ENCODE peak calls at places on chromosome 14, in ten cellular contexts. C is RWPE2; J is CD4-positive, CD25-positive, alpha-beta regulatory T cell; L is Karpas-422; G is endothelial cell of umbilical vein; W is right cardiac atrium; Y is IMR-90; F is CD4-positive, alpha-beta T cell; B is adrenal gland; M is psoas muscle. Z is an unnamed sample.

GRCh38 chr14:48274826-48275225 is 599.4 kb upstream of the MDGA2 start:
- DNase-seq in C (no peak), J (no peak), L (no peak), G (no peak), W (no peak), Y (no peak), F (no peak), B (no peak), M (no peak), Z (no peak)

GRCh38 chr14:93160353-93160801 is 24.3 kb downstream of the MOAP1 start:
- DNase-seq in C (no peak), J (peak; percentile 23), L (peak; percentile 65), G (no peak), W (no peak), Y (no peak), F (no peak), B (no peak), M (no peak), Z (no peak)

GRCh38 chr14:103078420-103078749 is 5.6 kb upstream of the LBHD2 start:
- DNase-seq in C (peak; percentile 86), J (peak; percentile 84), L (peak; percentile 95), G (peak; percentile 69), W (peak; percentile 84), Y (peak; percentile 76), F (peak; percentile 72), B (peak; percentile 87), M (peak; percentile 87), Z (peak; percentile 65)

GRCh38 chr14:75220097-75220496 is 43.7 kb upstream of the TMED10 start:
- DNase-seq in C (no peak), J (no peak), L (no peak), G (no peak), W (no peak), Y (no peak), F (no peak), B (no peak), M (no peak), Z (no peak)

GRCh38 chr14:72618424-72618823 is 275.5 kb downstream of the DPF3 start:
- DNase-seq in C (no peak), J (no peak), L (no peak), G (no peak), W (no peak), Y (no peak), F (no peak), B (no peak), M (no peak), Z (no peak)

GRCh38 chr14:62462996-62463395 is 582.3 kb downstream of the KCNH5 start:
- DNase-seq in C (no peak), J (no peak), L (no peak), G (no peak), W (no peak), Y (no peak), F (no peak), B (no peak), M (no peak), Z (no peak)

GRCh38 chr14:68308695-68309094 is 484.2 kb downstream of the ZFP36L1 start:
- DNase-seq in C (no peak), J (no peak), L (no peak), G (no peak), W (no peak), Y (no peak), F (no peak), B (no peak), M (no peak), Z (no peak)

GRCh38 chr14:100773331-100774163 is 46.9 kb downstream of the DLK1 start:
- DNase-seq in C (peak; percentile 64), J (no peak), L (no peak), G (no peak), W (no peak), Y (no peak), F (no peak), B (no peak), M (peak; percentile 40), Z (no peak)

GRCh38 chr14:105888784-105889665 is 362.6 kb downstream of the TMEM121 start:
- DNase-seq in C (peak; percentile 38), J (no peak), L (no peak), G (no peak), W (peak; percentile 1), Y (no peak), F (no peak), B (no peak), M (no peak), Z (no peak)
- H3K9me3 ChIP-seq in C (no peaks in the 10 kb centered on the region), J (no peaks in the 10 kb centered on the region), L (no peaks in the 10 kb centered on the region), G (no peaks in the 10 kb centered on the region), W (no peaks in the 10 kb centered on the region), Y (peaks cover 36% of the 10 kb centered on the region), F (no peaks in the 10 kb centered on the region), B (no peaks in the 10 kb centered on the region), M (no peaks in the 10 kb centered on the region), Z (no peaks in the 10 kb centered on the region)

GRCh38 chr14:35218963-35219362 is 73.2 kb upstream of the PSMA6 start:
- DNase-seq in C (no peak), J (no peak), L (no peak), G (no peak), W (no peak), Y (no peak), F (no peak), B (no peak), M (no peak), Z (no peak)

GRCh38 chr14:35221462-35221861 is 70.7 kb upstream of the PSMA6 start:
- DNase-seq in C (no peak), J (no peak), L (no peak), G (no peak), W (no peak), Y (peak; percentile 16), F (no peak), B (no peak), M (no peak), Z (no peak)

GRCh38 chr14:35222324-35222723 is 69.9 kb upstream of the PSMA6 start:
- DNase-seq in C (no peak), J (no peak), L (no peak), G (no peak), W (no peak), Y (no peak), F (no peak), B (no peak), M (no peak), Z (no peak)

GRCh38 chr14:35220920-35221319 is 71.3 kb upstream of the PSMA6 start:
- DNase-seq in C (no peak), J (no peak), L (peak; percentile 55), G (no peak), W (no peak), Y (no peak), F (no peak), B (no peak), M (no peak), Z (no peak)

GRCh38 chr14:35220027-35220676 is 72.0 kb upstream of the PSMA6 start:
- DNase-seq in C (no peak), J (no peak), L (no peak), G (no peak), W (no peak), Y (no peak), F (no peak), B (no peak), M (no peak), Z (no peak)
- H3K9me3 ChIP-seq in C (no peaks in the 10 kb centered on the region), J (no peaks in the 10 kb centered on the region), L (no peaks in the 10 kb centered on the region), G (no peaks in the 10 kb centered on the region), W (no peaks in the 10 kb centered on the region), Y (no peaks in the 10 kb centered on the region), F (no peaks in the 10 kb centered on the region), B (no peaks in the 10 kb centered on the region), M (no peaks in the 10 kb centered on the region), Z (no peaks in the 10 kb centered on the region)

DNA sequence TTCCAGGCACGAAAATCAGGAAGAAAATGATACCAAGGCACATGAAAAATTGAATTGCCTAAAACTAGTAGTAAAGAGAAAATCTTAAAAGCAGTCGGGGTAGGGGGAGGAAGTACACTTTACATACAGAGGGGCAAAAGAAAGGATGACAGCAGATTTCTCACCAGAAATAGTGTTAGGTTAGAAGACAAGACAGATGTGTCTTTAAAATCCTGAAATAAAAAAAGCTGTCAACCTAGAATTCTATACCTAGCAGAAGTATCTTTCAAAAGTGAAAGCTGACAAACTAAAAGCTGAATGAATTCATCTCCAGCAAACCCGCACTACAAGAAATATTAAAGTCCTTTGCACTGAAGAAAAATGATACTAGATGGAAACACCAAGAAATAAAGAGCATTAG is 280.4 kb downstream of the FOXN3 start:
- DNase-seq in C (no peak), J (no peak), L (no peak), G (no peak), W (no peak), Y (no peak), F (no peak), B (no peak), M (no peak), Z (no peak)
- H3K9me3 ChIP-seq in C (peaks cover 5% of the 10 kb centered on the region), J (peaks cover 6% of the 10 kb centered on the region), L (no peaks in the 10 kb centered on the region), G (no peaks in the 10 kb centered on the region), W (no peaks in the 10 kb centered on the region), Y (no peaks in the 10 kb centered on the region), F (peaks cover 17% of the 10 kb centered on the region), B (no peaks in the 10 kb centered on the region), M (no peaks in the 10 kb centered on the region), Z (peaks cover 2% of the 10 kb centered on the region)

GRCh38 chr14:60508707-60509437 is at the start of gene SIX6:
- DNase-seq in C (peak; percentile 66), J (no peak), L (no peak), G (peak; percentile 33), W (no peak), Y (peak; percentile 24), F (no peak), B (no peak), M (peak; percentile 69), Z (no peak)
- H3K9me3 ChIP-seq in C (no peaks in the 10 kb centered on the region), J (no peaks in the 10 kb centered on the region), L (no peaks in the 10 kb centered on the region), G (no peaks in the 10 kb centered on the region), W (no peaks in the 10 kb centered on the region), Y (peaks cover 17% of the 10 kb centered on the region), F (no peaks in the 10 kb centered on the region), B (no peaks in the 10 kb centered on the region), M (no peaks in the 10 kb centered on the region), Z (no peaks in the 10 kb centered on the region)

GRCh38 chr14:105843444-105844046 is 317.2 kb downstream of the TMEM121 start:
- DNase-seq in C (peak; percentile 50), J (no peak), L (no peak), G (no peak), W (peak; percentile 3), Y (no peak), F (no peak), B (peak; percentile 9), M (no peak), Z (peak; percentile 6)

GRCh38 chr14:105840266-105841021 is 314.1 kb downstream of the TMEM121 start:
- DNase-seq in C (peak; percentile 66), J (no peak), L (no peak), G (no peak), W (no peak), Y (no peak), F (no peak), B (peak; percentile 8), M (no peak), Z (no peak)

GRCh38 chr14:105844047-105844630 is 317.8 kb downstream of the TMEM121 start:
- DNase-seq in C (peak; percentile 55), J (no peak), L (no peak), G (no peak), W (peak; percentile 3), Y (no peak), F (no peak), B (peak; percentile 8), M (no peak), Z (no peak)

GRCh38 chr14:105841022-105842009 is 314.9 kb downstream of the TMEM121 start:
- DNase-seq in C (no peak), J (no peak), L (no peak), G (no peak), W (peak; percentile 2), Y (no peak), F (no peak), B (peak; percentile 4), M (no peak), Z (no peak)

GRCh38 chr14:105842105-105842504 is 315.7 kb downstream of the TMEM121 start:
- DNase-seq in C (no peak), J (no peak), L (no peak), G (no peak), W (no peak), Y (no peak), F (no peak), B (no peak), M (no peak), Z (no peak)
- H3K9me3 ChIP-seq in C (no peaks in the 10 kb centered on the region), J (no peaks in the 10 kb centered on the region), L (no peaks in the 10 kb centered on the region), G (peaks cover 15% of the 10 kb centered on the region), W (no peaks in the 10 kb centered on the region), Y (peaks cover 78% of the 10 kb centered on the region), F (no peaks in the 10 kb centered on the region), B (no peaks in the 10 kb centered on the region), M (no peaks in the 10 kb centered on the region), Z (no peaks in the 10 kb centered on the region)

Z was measured in T-helper 17 cell.